ENCODE peak calls at places on chromosome 9, in four cellular contexts. I is fibroblast of mammary gland, E is brain microvascular endothelial cell, R is coronary artery. A is an unnamed sample.

GRCh38 chr9:93076101-93076791 is 17.7 kb downstream of the SUSD3 start:
- DNase-seq in R (no peak), E (no peak), I (no peak), A (no peak)

GRCh38 chr9:21434202-21435014 is 5.8 kb upstream of the IFNA1 start:
- DNase-seq in E (peak), R (no peak), I (peak), A (peak)

GRCh38 chr9:6049798-6050197 is 34.4 kb upstream of the RANBP6 start:
- DNase-seq in R (no peak), I (peak), E (no peak), A (peak)

GRCh38 chr9:65444943-65445342 is 159.9 kb upstream of the FOXD4L5 start:
- DNase-seq in I (no peak), R (no peak), E (no peak), A (no peak)

GRCh38 chr9:117063721-117064471 is 351.0 kb downstream of the ASTN2 start:
- DNase-seq in I (no peak), R (no peak), E (no peak), A (no peak)

GRCh38 chr9:121929893-121930875 is 162.9 kb downstream of the TTLL11 start:
- DNase-seq in I (no peak), R (no peak), E (no peak), A (no peak)

GRCh38 chr9:96317335-96317980 is 15.5 kb upstream of the HSD17B3 start:
- DNase-seq in I (peak), E (peak), R (no peak), A (peak)

GRCh38 chr9:95981741-95982390 is 106.4 kb downstream of the ERCC6L2 start:
- DNase-seq in I (no peak), E (no peak), R (no peak), A (no peak)

GRCh38 chr9:89635816-89636215 is 31.0 kb downstream of the GADD45G start:
- DNase-seq in E (no peak), I (no peak), R (no peak), A (peak)

GRCh38 chr9:135218331-135219225 is 131.1 kb downstream of the OLFM1 start:
- DNase-seq in I (no peak), E (no peak), R (no peak), A (no peak)

DNA sequence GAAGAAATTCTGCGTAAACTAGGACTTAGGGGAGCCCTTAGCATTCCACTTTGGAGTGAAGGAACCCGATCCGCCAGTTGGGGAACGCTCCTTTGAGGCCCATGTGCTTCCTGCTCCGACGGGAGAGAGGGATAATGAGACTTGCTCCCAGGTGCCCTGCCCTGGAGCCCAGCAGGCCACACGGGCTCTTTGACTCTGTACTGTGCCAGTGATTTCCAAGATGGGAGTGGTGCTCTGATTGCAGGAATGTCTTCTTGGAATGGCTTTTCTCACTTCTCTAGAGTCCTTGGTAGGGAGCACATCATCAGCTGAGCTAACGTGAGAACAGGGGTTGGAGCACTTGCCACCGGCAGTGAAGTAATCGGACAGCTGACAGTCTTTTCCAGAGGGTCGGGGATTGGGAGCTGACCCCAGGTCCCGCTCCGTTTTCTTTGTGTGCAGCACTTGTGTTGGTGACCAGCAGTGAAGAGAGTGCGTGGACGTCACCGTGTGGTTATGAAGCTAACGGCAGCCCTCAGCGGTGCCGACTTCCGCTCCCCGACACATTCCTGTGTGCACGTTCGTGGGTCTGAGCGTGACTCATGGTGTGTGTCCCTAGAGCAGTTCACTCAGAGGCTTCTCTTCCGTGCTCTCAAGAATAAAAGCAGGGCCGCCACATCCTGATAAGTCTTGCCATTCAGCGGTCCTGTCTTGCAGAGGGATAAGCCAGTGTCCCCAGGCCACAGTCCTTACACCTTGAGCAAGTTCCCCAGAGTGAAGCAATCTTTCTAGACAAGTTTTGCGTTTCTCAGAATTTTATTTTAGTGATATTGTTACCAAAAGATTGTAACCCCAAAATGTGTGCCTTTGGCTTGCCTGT is 25.6 kb downstream of the ABL1 start:
- DNase-seq in E (peak), I (peak), R (peak), A (peak)
- TF ChIP-seq CTCF in E (peak), I (peak), R (peak), A (peak)

DNA sequence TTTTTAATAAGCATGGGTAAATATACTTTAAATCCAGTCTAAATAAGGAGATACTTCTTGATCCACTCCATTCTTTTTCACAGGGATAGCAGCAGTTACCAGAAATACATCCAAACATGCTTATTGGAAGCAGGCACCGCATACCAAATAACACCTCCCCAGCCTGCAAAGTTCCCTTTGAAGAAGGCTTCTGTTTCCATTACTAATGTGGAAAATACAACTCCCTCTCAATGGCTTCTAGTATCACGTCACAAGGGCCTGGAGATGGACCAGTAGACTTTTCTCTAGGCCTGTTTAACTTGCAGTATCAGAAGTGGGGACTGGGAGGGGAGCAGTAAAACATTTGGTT is 20.8 kb downstream of the TMEM245 start:
- DNase-seq in E (no peak), I (peak), R (no peak), A (no peak)
- H3K4me3 ChIP-seq in E (no peak), I (no peak), R (no peak), A (no peak)

GRCh38 chr9:137035507-137035834 is 3.6 kb upstream of the FUT7 start:
- DNase-seq in I (no peak), R (no peak), E (no peak), A (no peak)
- TF ChIP-seq CTCF in I (no peak), R (no peak), E (no peak), A (no peak)

GRCh38 chr9:124008307-124008854 is 3.2 kb upstream of the LHX2 start:
- DNase-seq in R (no peak), E (no peak), I (no peak), A (peak)
- H3K4me3 ChIP-seq in R (peak), E (no peak), I (no peak), A (no peak)

A was measured in bronchial epithelial cell.